ENCODE peak calls at places on chromosomes 13 and 19, in eight cellular contexts. F, Q, P, U, E, R, J and Y are unnamed samples. For H3K27me3 and H3K36me3, the result is how much of the 10 kb centered on the place peaks cover.

GRCh38 chr19:40377876-40378385 is 12.1 kb downstream of the HIPK4 start:
- DNase-seq in F (no peak), Q (no peak), P (no peak), U (no peak), E (no peak), R (no peak), J (no peak), Y (no peak)

GRCh38 chr13:31053098-31053497 is 108.6 kb downstream of the HSPH1 start:
- DNase-seq in F (peak), Q (no peak), P (peak), U (peak), E (peak), R (peak), J (no peak), Y (peak)

GRCh38 chr19:55494172-55494761 is 6.0 kb downstream of the SSC5D start:
- DNase-seq in F (peak), Q (peak), P (peak), U (no peak), E (no peak), R (peak), J (no peak), Y (no peak)

GRCh38 chr19:44875666-44876418 is 15.2 kb upstream of the TOMM40 start:
- DNase-seq in F (no peak), Q (no peak), P (peak), U (no peak), E (no peak), R (peak), J (no peak), Y (peak)

GRCh38 chr13:41130356-41130755 is 2.2 kb downstream of the KBTBD6 start:
- DNase-seq in F (no peak), Q (peak), P (no peak), U (no peak), E (no peak), R (no peak), J (no peak), Y (no peak)

GRCh38 chr13:33316890-33317289 is 31.3 kb upstream of the STARD13 start:
- DNase-seq in F (no peak), Q (no peak), P (no peak), U (no peak), E (no peak), R (no peak), J (no peak), Y (no peak)

GRCh38 chr13:97879646-97880297 is 73.7 kb upstream of the IPO5 start:
- DNase-seq in F (no peak), Q (no peak), P (peak), U (no peak), E (no peak), R (no peak), J (no peak), Y (peak)

GRCh38 chr19:6292006-6292405 is 12.2 kb upstream of the MLLT1 start:
- DNase-seq in F (no peak), Q (peak), P (no peak), U (no peak), E (no peak), R (no peak), J (no peak), Y (no peak)

GRCh38 chr19:1646149-1646930 is 6.1 kb downstream of the TCF3 start:
- DNase-seq in F (no peak), Q (peak), P (no peak), U (no peak), E (no peak), R (peak), J (no peak), Y (no peak)

GRCh38 chr13:93473441-93474270 is 247.0 kb downstream of the GPC6 start:
- DNase-seq in F (no peak), Q (no peak), P (peak), U (no peak), E (peak), R (no peak), J (no peak), Y (no peak)

GRCh38 chr19:57712222-57712621 is 3.2 kb upstream of the ZNF154 start:
- DNase-seq in F (no peak), Q (no peak), P (no peak), U (no peak), E (no peak), R (no peak), J (no peak), Y (no peak)

GRCh38 chr19:54431255-54431838 is 16.1 kb downstream of the TTYH1 start:
- DNase-seq in F (peak), Q (no peak), P (peak), U (peak), E (no peak), R (peak), J (no peak), Y (peak)

GRCh38 chr19:48556163-48556562 is 4.2 kb downstream of the SULT2B1 start:
- DNase-seq in F (no peak), Q (no peak), P (peak), U (no peak), E (peak), R (no peak), J (no peak), Y (peak)

GRCh38 chr19:41706741-41707501 is 1.5 kb upstream of the CEACAM5 start:
- DNase-seq in F (peak), Q (peak), P (no peak), U (no peak), E (peak), R (peak), J (peak), Y (peak)

GRCh38 chr19:50718255-50719118 is 1.1 kb downstream of the SHANK1 start:
- DNase-seq in F (peak), Q (no peak), P (no peak), U (no peak), E (peak), R (peak), J (no peak), Y (no peak)

GRCh38 chr13:107211073-107211472 is 643.1 kb upstream of the ARGLU1 start:
- DNase-seq in F (peak), Q (peak), P (peak), U (peak), E (peak), R (peak), J (peak), Y (peak)
- TF ChIP-seq CTCF in F (peak), Q (peak), P (peak), U (peak), E (peak), R (peak), J (peak), Y (peak)

DNA sequence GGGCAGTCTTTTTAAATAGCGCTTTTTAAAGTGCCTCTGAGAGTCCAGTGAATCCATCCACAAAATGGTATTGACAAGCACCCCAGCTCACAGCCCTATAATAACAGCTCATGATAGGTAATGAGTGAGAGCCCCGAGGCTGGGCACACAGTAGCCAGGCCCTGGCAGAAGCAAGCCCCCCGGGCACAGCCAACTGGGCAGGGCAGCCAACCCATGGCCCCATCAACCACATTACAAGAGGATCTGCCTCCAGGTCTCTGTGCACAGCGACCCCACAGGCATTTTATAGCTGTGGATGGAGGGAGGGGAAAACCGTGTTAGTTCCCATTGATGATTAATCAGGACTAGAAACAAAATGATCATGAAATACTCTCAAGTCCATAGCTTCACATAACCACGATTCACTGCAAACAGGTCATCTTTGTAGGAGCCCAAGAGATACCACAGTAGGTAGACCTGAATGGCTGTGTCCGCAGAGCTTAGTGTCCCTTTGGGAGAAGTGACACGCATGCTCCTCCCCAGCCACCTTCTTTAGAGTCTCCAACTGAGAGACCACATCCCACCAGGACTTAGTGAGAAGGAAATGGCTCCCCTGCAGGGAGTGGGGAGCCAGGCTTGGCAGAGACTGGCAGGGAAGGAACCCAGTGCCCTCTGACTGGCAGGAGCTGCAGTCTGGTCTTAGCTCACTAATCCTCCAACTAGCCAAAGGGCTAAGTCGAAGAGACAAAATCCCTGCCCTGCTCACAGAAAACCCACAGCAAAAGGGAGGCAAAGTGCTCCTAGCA is 4.3 kb upstream of the VSTM2B start:
- DNase-seq in F (no peak), Q (no peak), P (no peak), U (no peak), E (no peak), R (peak), J (no peak), Y (no peak)
- H3K27me3 ChIP-seq in F (half or more), Q (under half), P (under half), U (under half), E (half or more), R (half or more), J (under half), Y (under half)

GRCh38 chr13:92312823-92313222 is 913.8 kb upstream of the GPC6 start:
- DNase-seq in F (no peak), Q (no peak), P (no peak), U (no peak), E (no peak), R (no peak), J (no peak), Y (no peak)

GRCh38 chr13:92315265-92315664 is 911.3 kb upstream of the GPC6 start:
- DNase-seq in F (no peak), Q (no peak), P (peak), U (no peak), E (no peak), R (no peak), J (peak), Y (no peak)

GRCh38 chr13:92316030-92316429 is 910.6 kb upstream of the GPC6 start:
- DNase-seq in F (no peak), Q (no peak), P (no peak), U (no peak), E (no peak), R (no peak), J (no peak), Y (no peak)

GRCh38 chr13:92317066-92317465 is 909.5 kb upstream of the GPC6 start:
- DNase-seq in F (no peak), Q (no peak), P (peak), U (no peak), E (no peak), R (no peak), J (no peak), Y (no peak)

GRCh38 chr13:92313382-92313781 is 913.2 kb upstream of the GPC6 start:
- DNase-seq in F (no peak), Q (no peak), P (no peak), U (no peak), E (no peak), R (no peak), J (no peak), Y (no peak)
- H3K36me3 ChIP-seq in F (under half), Q (under half), P (under half), U (under half), E (under half), R (under half), J (under half), Y (under half)

GRCh38 chr19:12995596-12996541 is 594 bp downstream of the NFIX start:
- DNase-seq in F (peak), Q (peak), P (no peak), U (no peak), E (no peak), R (no peak), J (no peak), Y (no peak)

GRCh38 chr19:12994701-12995595 is at the start of gene NFIX:
- DNase-seq in F (peak), Q (peak), P (no peak), U (no peak), E (peak), R (peak), J (peak), Y (no peak)

GRCh38 chr19:12997225-12997966 is 2.1 kb downstream of the NFIX start:
- DNase-seq in F (no peak), Q (no peak), P (no peak), U (no peak), E (no peak), R (no peak), J (no peak), Y (no peak)

GRCh38 chr19:12997967-12998940 is 3.0 kb downstream of the NFIX start:
- DNase-seq in F (peak), Q (no peak), P (no peak), U (no peak), E (no peak), R (no peak), J (no peak), Y (no peak)

DNA sequence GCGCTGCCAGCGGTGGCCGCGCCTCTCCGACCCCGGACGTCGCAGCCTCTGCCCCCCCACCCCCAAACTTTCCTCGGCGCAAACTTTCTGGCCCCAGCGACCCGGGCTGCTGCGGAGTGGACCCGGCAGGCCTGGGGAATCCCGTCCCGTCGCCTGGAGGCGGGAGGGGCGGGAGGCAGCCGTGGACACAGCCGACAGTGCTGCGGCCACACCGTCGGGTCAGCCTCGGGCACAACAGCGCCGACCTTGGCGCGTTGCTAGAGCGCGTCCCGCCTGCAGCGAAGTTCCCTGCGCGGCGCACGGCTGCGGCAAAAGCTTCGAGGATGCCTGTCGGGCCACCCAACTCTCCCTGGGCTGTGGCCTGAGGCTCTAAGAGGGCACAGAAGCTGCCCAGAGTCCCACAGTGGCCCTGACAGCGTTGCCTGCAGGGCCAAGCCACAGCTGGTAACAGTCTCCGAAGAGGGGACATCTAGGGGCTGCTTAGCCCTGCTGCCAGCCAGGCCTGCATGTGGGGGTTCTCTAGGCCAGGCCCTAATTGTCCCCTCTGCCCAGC is 1.3 kb downstream of the NFIX start:
- DNase-seq in F (peak), Q (peak), P (no peak), U (no peak), E (peak), R (no peak), J (no peak), Y (no peak)
- TF ChIP-seq CTCF in F (no peak), Q (peak), P (no peak), U (no peak), E (peak), R (peak), J (no peak), Y (peak)

GRCh38 chr19:3497757-3498515 is 2.5 kb downstream of the DOHH start:
- DNase-seq in F (no peak), Q (no peak), P (no peak), U (no peak), E (no peak), R (no peak), J (no peak), Y (no peak)
- H3K27me3 ChIP-seq in F (under half), Q (under half), P (under half), U (under half), E (under half), R (under half), J (under half), Y (under half)

DNA sequence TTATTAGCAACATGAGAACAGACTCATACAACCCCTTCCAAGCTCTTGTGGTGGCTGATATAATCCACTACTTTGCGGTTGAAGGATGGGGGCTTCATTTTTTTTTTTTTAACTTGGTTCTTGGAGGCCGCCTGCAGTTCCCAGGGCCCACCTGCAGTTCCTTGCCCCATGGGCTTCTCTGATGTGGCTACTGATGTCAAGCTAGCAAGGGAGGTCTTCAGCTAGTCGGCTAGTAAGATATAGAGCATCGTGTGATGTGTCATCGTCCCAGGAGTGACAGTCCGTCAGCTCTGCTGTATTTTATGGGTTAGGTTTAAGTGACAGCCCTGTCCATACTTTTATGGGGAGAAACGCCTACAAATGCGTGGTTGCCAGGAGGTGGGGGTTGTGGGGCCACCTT is 26.1 kb downstream of the UHRF1 start:
- DNase-seq in F (no peak), Q (no peak), P (no peak), U (no peak), E (no peak), R (no peak), J (no peak), Y (no peak)
- H3K36me3 ChIP-seq in F (under half), Q (half or more), P (under half), U (under half), E (under half), R (under half), J (under half), Y (under half)

GRCh38 chr13:28819748-28820098 is 416 bp upstream of the MTUS2 start:
- DNase-seq in F (no peak), Q (peak), P (peak), U (no peak), E (peak), R (peak), J (peak), Y (no peak)
- TF ChIP-seq CTCF in F (no peak), Q (peak), P (no peak), U (no peak), E (peak), R (peak), J (no peak), Y (peak)

GRCh38 chr19:13011653-13012389 is 16.5 kb downstream of the NFIX start:
- DNase-seq in F (peak), Q (no peak), P (no peak), U (no peak), E (peak), R (no peak), J (no peak), Y (no peak)
- H3K27me3 ChIP-seq in F (under half), Q (under half), P (under half), U (under half), E (half or more), R (under half), J (half or more), Y (under half)

DNA sequence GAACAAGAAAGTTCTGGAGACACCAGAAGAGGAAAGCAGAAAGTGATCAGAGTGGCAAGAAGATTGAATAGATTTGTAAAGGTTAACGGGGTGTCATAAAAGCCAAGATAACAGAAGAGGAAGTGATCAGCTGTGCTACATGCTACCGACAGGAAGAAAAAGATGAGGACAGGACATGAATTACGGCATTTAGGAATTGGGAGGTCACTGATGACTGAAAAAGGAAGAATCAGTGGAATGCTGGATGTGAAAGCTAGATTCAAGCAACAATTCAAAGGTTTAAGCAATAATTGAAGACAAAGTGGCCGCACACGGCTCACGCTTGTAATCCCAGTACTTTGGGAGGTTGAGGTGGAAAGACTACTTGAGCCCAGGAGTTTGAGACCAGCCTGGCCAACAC is 15.1 kb downstream of the ZNF160 start:
- DNase-seq in F (no peak), Q (no peak), P (no peak), U (no peak), E (no peak), R (no peak), J (no peak), Y (no peak)
- H3K36me3 ChIP-seq in F (half or more), Q (half or more), P (under half), U (under half), E (half or more), R (half or more), J (under half), Y (under half)